ENCODE peak calls at places on chromosome 10, in ten cellular contexts. B is breast epithelium, O is HCT116, H is adrenal gland, W is IMR-90, Y is heart left ventricle, F is transverse colon, K is testis, T is ovary, J is Peyer's patch. X is an unnamed sample. For H3K36me3, the result is how much of the 10 kb centered on the place peaks cover.

GRCh38 chr10:76430330-76430729 is 998.9 kb downstream of the LRMDA start:
- DNase-seq in B (no peak), O (no peak), H (no peak), W (no peak), Y (no peak), F (no peak), K (no peak), T (no peak), J (no peak), X (no peak)

GRCh38 chr10:17147884-17148494 is 18.4 kb upstream of the CUBN start:
- DNase-seq in B (no peak), O (no peak), H (no peak), W (peak), Y (no peak), F (peak), K (no peak), T (no peak), J (no peak), X (no peak)

GRCh38 chr10:82934429-82934828 is 1059.4 kb downstream of the NRG3 start:
- DNase-seq in B (no peak), O (no peak), H (no peak), W (no peak), Y (no peak), F (no peak), K (no peak), T (no peak), J (no peak), X (no peak)

GRCh38 chr10:103678104-103678526 is 177.3 kb downstream of the SH3PXD2A start:
- DNase-seq in B (peak), O (no peak), H (peak), W (peak), Y (peak), F (peak), K (peak), T (peak), J (no peak), X (peak)

GRCh38 chr10:81862596-81862995 is 12.4 kb upstream of the NRG3 start:
- DNase-seq in B (no peak), O (no peak), H (no peak), W (no peak), Y (no peak), F (no peak), K (no peak), T (peak), J (no peak), X (no peak)

GRCh38 chr10:82742478-82742877 is 867.5 kb downstream of the NRG3 start:
- DNase-seq in B (no peak), O (no peak), H (peak), W (no peak), Y (no peak), F (no peak), K (no peak), T (no peak), J (no peak), X (no peak)

GRCh38 chr10:73744690-73744994 is 470 bp downstream of the SEC24C start:
- DNase-seq in B (no peak), O (no peak), H (peak), W (peak), Y (peak), F (peak), K (peak), T (no peak), J (no peak), X (peak)

GRCh38 chr10:125961743-125962142 is 65.4 kb downstream of the FANK1 start:
- DNase-seq in B (no peak), O (no peak), H (no peak), W (no peak), Y (no peak), F (no peak), K (no peak), T (no peak), J (no peak), X (no peak)

GRCh38 chr10:63115732-63116383 is 17.3 kb upstream of the NRBF2 start:
- DNase-seq in B (peak), O (no peak), H (peak), W (peak), Y (peak), F (peak), K (peak), T (peak), J (no peak), X (peak)

GRCh38 chr10:102963237-102963886 is 45.3 kb downstream of the CNNM2 start:
- DNase-seq in B (no peak), O (no peak), H (no peak), W (peak), Y (no peak), F (no peak), K (no peak), T (no peak), J (no peak), X (no peak)

GRCh38 chr10:97687785-97688781 is 1.0 kb upstream of the AVPI1 start:
- DNase-seq in B (no peak), O (no peak), H (peak), W (peak), Y (no peak), F (no peak), K (peak), T (peak), J (no peak), X (peak)

GRCh38 chr10:124736491-124737136 is 7.6 kb downstream of the FAM53B start:
- DNase-seq in B (peak), O (no peak), H (peak), W (peak), Y (peak), F (peak), K (peak), T (peak), J (peak), X (peak)
- TF ChIP-seq CTCF in B (no peak), O (no peak), H (no peak), W (no peak), Y (peak), F (peak), K (no peak), T (no peak), J (no peak), X (no peak)

GRCh38 chr10:33039167-33039566 is 81.1 kb upstream of the ITGB1 start:
- DNase-seq in B (no peak), O (no peak), H (no peak), W (no peak), Y (no peak), F (no peak), K (no peak), T (no peak), J (no peak), X (no peak)
- H3K36me3 ChIP-seq in B (under half), O (under half), H (under half), W (under half), Y (under half), F (under half), K (under half), T (under half), J (under half), X (under half)

GRCh38 chr10:113959383-113959760 is 84.3 kb upstream of the ADRB1 start:
- DNase-seq in B (no peak), O (no peak), H (no peak), W (no peak), Y (no peak), F (peak), K (no peak), T (no peak), J (peak), X (no peak)
- TF ChIP-seq POLR2A in B (no peak), O (no peak), H (no peak), W (no peak), Y (no peak), F (peak), K (no peak), T (no peak), J (peak), X (no peak)

GRCh38 chr10:112080284-112080683 is 103.3 kb downstream of the GPAM start:
- DNase-seq in B (no peak), O (no peak), H (no peak), W (no peak), Y (no peak), F (no peak), K (no peak), T (no peak), J (no peak), X (no peak)

GRCh38 chr10:112083526-112083925 is 100.0 kb downstream of the GPAM start:
- DNase-seq in B (no peak), O (no peak), H (no peak), W (no peak), Y (no peak), F (no peak), K (no peak), T (no peak), J (no peak), X (no peak)

GRCh38 chr10:112087953-112088352 is 95.6 kb downstream of the GPAM start:
- DNase-seq in B (no peak), O (no peak), H (no peak), W (no peak), Y (no peak), F (no peak), K (no peak), T (no peak), J (no peak), X (no peak)

GRCh38 chr10:112078003-112078402 is 105.6 kb downstream of the GPAM start:
- DNase-seq in B (no peak), O (no peak), H (no peak), W (no peak), Y (no peak), F (no peak), K (no peak), T (no peak), J (no peak), X (no peak)

GRCh38 chr10:112082134-112082533 is 101.4 kb downstream of the GPAM start:
- DNase-seq in B (no peak), O (no peak), H (peak), W (no peak), Y (peak), F (no peak), K (peak), T (no peak), J (no peak), X (no peak)
- TF ChIP-seq CTCF in B (no peak), O (no peak), H (no peak), W (no peak), Y (no peak), F (no peak), K (no peak), T (no peak), J (no peak), X (no peak)

GRCh38 chr10:3132036-3133025 is 40.3 kb downstream of the PITRM1 start:
- DNase-seq in B (no peak), O (no peak), H (no peak), W (no peak), Y (no peak), F (no peak), K (no peak), T (no peak), J (no peak), X (no peak)
- H3K36me3 ChIP-seq in B (under half), O (under half), H (under half), W (half or more), Y (half or more), F (under half), K (under half), T (under half), J (half or more), X (under half)